ENCODE peak calls at places on chromosomes 2 and 18, in six cellular contexts. P is body of pancreas, N is cerebellar nuclear complex, T is NCI-H774, L is GM23248, S is right cardiac atrium. R is an unnamed sample.
A peak's percentile ranks its signal among the peaks of the same experiment; 100 is the strongest.

GRCh38 chr2:26298638-26299393 is 47.1 kb upstream of the SELENOI start:
- DNase-seq in L (peak; percentile 81), P (peak; percentile 56), S (peak; percentile 44), N (no peak), T (no peak), R (peak; percentile 32)

GRCh38 chr2:196239622-196240587 is 68.5 kb upstream of the STK17B start:
- DNase-seq in S (peak; percentile 50), L (peak; percentile 82), N (no peak), T (no peak), P (peak; percentile 37), R (peak; percentile 75)

GRCh38 chr2:160583162-160583522 is 89.5 kb upstream of the RBMS1 start:
- DNase-seq in L (peak; percentile 56), P (no peak), S (no peak), N (no peak), T (peak; percentile 16), R (no peak)

GRCh38 chr2:127045792-127046501 is 61.0 kb downstream of the BIN1 start:
- DNase-seq in T (no peak), P (peak; percentile 90), N (no peak), L (peak; percentile 48), S (peak; percentile 31), R (no peak)

GRCh38 chr18:24114924-24115549 is 23.8 kb upstream of the CABYR start:
- DNase-seq in T (no peak), L (no peak), P (no peak), N (no peak), S (no peak), R (no peak)

GRCh38 chr2:9220201-9220600 is 13.6 kb downstream of the ASAP2 start:
- DNase-seq in P (no peak), S (no peak), T (no peak), N (no peak), L (peak; percentile 26), R (no peak)

GRCh38 chr2:207051345-207051959 is 112.1 kb downstream of the CPO start:
- DNase-seq in T (no peak), S (no peak), N (no peak), L (peak; percentile 54), P (no peak), R (no peak)

GRCh38 chr2:128236491-128237035 is 82.1 kb downstream of the HS6ST1 start:
- DNase-seq in L (peak; percentile 89), T (no peak), N (no peak), S (no peak), P (no peak), R (no peak)

GRCh38 chr2:191892391-191892790 is 45.5 kb upstream of the CAVIN2 start:
- DNase-seq in P (no peak), T (no peak), L (peak; percentile 78), S (no peak), N (no peak), R (no peak)

GRCh38 chr2:30655211-30655610 is 152.0 kb downstream of the CAPN13 start:
- DNase-seq in P (no peak), L (no peak), T (no peak), N (no peak), S (no peak), R (no peak)

GRCh38 chr2:7011376-7012083 is 94.3 kb downstream of the RNF144A start:
- DNase-seq in P (no peak), T (no peak), S (no peak), L (peak; percentile 96), N (no peak), R (no peak)

GRCh38 chr2:2709091-2709770 is 378.2 kb upstream of the MYT1L start:
- DNase-seq in P (no peak), S (no peak), N (no peak), T (no peak), L (no peak), R (no peak)

GRCh38 chr2:38074047-38074774 is 1.7 kb downstream of the CYP1B1 start:
- DNase-seq in S (peak; percentile 33), L (no peak), T (no peak), P (no peak), N (no peak), R (no peak)

GRCh38 chr2:115083216-115083615 is 640.8 kb downstream of the DPP10 start:
- DNase-seq in T (no peak), N (no peak), P (no peak), S (no peak), L (no peak), R (no peak)